ENCODE peak calls at places on chromosomes 16 and 17, in nine cellular contexts. A is PC-3, D is fibroblast of lung, K is stomach, R is upper lobe of right lung, P is gastrocnemius medialis, W is A549, E is IMR-90, V is trophoblast cell. Y is an unnamed sample.

GRCh38 chr16:81715358-81716196 is 63.5 kb upstream of the PLCG2 start:
- DNase-seq in A (no peak), D (no peak), K (no peak), R (no peak), P (no peak), W (no peak), E (no peak), V (no peak), Y (peak; percentile 6)

GRCh38 chr17:64165347-64165746 is 35.4 kb upstream of the ERN1 start:
- DNase-seq in A (no peak), D (no peak), K (no peak), R (no peak), P (no peak), W (no peak), E (no peak), V (no peak), Y (no peak)

GRCh38 chr16:57976331-57976796 is 5.4 kb upstream of the CNGB1 start:
- DNase-seq in A (no peak), D (no peak), K (no peak), R (no peak), P (no peak), W (no peak), E (no peak), V (no peak), Y (peak; percentile 35)

GRCh38 chr17:67055811-67056745 is 11.7 kb downstream of the CACNG1 start:
- DNase-seq in A (no peak), D (no peak), K (no peak), R (no peak), P (peak; percentile 72), W (no peak), E (no peak), V (no peak), Y (no peak)

GRCh38 chr17:42233148-42233547 is 38.9 kb upstream of the GHDC start:
- DNase-seq in A (no peak), D (no peak), K (no peak), R (no peak), P (no peak), W (no peak), E (peak; percentile 65), V (peak; percentile 47), Y (no peak)

GRCh38 chr17:50056217-50056960 is 479 bp downstream of the ITGA3 start:
- DNase-seq in A (peak; percentile 67), D (peak; percentile 65), K (peak; percentile 76), R (peak; percentile 86), P (peak; percentile 66), W (no peak), E (peak; percentile 69), V (peak; percentile 89), Y (peak; percentile 88)

GRCh38 chr17:731943-732787 is at the start of gene TLCD3A:
- DNase-seq in A (peak; percentile 55), D (peak; percentile 66), K (peak; percentile 87), R (peak; percentile 92), P (peak; percentile 45), W (peak; percentile 82), E (peak; percentile 55), V (peak; percentile 35), Y (peak; percentile 84)

GRCh38 chr17:55286681-55287589 is 22.2 kb downstream of the HLF start:
- DNase-seq in A (peak; percentile 17), D (peak; percentile 25), K (peak; percentile 78), R (no peak), P (no peak), W (peak; percentile 74), E (peak; percentile 42), V (no peak), Y (no peak)

GRCh38 chr16:4511441-4512082 is 27.0 kb downstream of the CDIP1 start:
- DNase-seq in A (peak; percentile 44), D (peak; percentile 50), K (peak; percentile 73), R (no peak), P (no peak), W (peak; percentile 80), E (peak; percentile 39), V (no peak), Y (no peak)

GRCh38 chr16:66900721-66901441 is 17.8 kb downstream of the CDH16 start:
- DNase-seq in A (no peak), D (no peak), K (no peak), R (no peak), P (peak; percentile 97), W (no peak), E (no peak), V (no peak), Y (peak; percentile 91)

GRCh38 chr16:65959978-65960377 is 406.5 kb upstream of the CDH5 start:
- DNase-seq in A (no peak), D (no peak), K (no peak), R (no peak), P (no peak), W (no peak), E (no peak), V (no peak), Y (no peak)

GRCh38 chr17:77107506-77108433 is 33.0 kb upstream of the SEC14L1 start:
- DNase-seq in A (no peak), D (no peak), K (no peak), R (no peak), P (no peak), W (no peak), E (peak; percentile 39), V (no peak), Y (no peak)
- H3K27ac ChIP-seq in A (no peak overlapping the region), D (no peak overlapping the region), K (peak overlapping the region; percentile 73), R (no peak overlapping the region), P (peak overlapping the region; percentile 81), W (no peak overlapping the region), E (no peak overlapping the region), V (no peak overlapping the region), Y (peak overlapping the region; percentile 18)

GRCh38 chr16:11978080-11978479 is 1.5 kb downstream of the SNX29 start:
- DNase-seq in A (no peak), D (no peak), K (no peak), R (no peak), P (no peak), W (no peak), E (no peak), V (no peak), Y (no peak)
- H3K4me1 ChIP-seq in A (peaks cover 5% of the 10 kb centered on the region), D (no peaks in the 10 kb centered on the region), K (peaks cover 21% of the 10 kb centered on the region), R (peaks cover 20% of the 10 kb centered on the region), P (peaks cover 24% of the 10 kb centered on the region), W (peaks cover 8% of the 10 kb centered on the region), E (peaks cover 3% of the 10 kb centered on the region), V (peaks cover 3% of the 10 kb centered on the region), Y (peaks cover 9% of the 10 kb centered on the region)

GRCh38 chr16:35543486-35543885 is 2084.1 kb downstream of the TP53TG3F start:
- DNase-seq in A (no peak), D (no peak), K (no peak), R (no peak), P (no peak), W (no peak), E (no peak), V (no peak), Y (no peak)
- H3K9me3 ChIP-seq in A (no peaks in the 10 kb centered on the region), D (no peaks in the 10 kb centered on the region), K (peaks cover 27% of the 10 kb centered on the region), R (no peaks in the 10 kb centered on the region), P (no peaks in the 10 kb centered on the region), W (no peaks in the 10 kb centered on the region), E (peaks cover 4% of the 10 kb centered on the region), V (peaks cover 18% of the 10 kb centered on the region), Y (no peaks in the 10 kb centered on the region)

GRCh38 chr17:80969030-80969673 is 22.5 kb upstream of the CHMP6 start:
- DNase-seq in A (no peak), D (no peak), K (no peak), R (no peak), P (no peak), W (no peak), E (no peak), V (no peak), Y (peak; percentile 76)

GRCh38 chr17:80968602-80969029 is 23.0 kb upstream of the CHMP6 start:
- DNase-seq in A (no peak), D (peak; percentile 32), K (no peak), R (no peak), P (no peak), W (no peak), E (peak; percentile 49), V (no peak), Y (no peak)

GRCh38 chr17:80970762-80971703 is 20.6 kb upstream of the CHMP6 start:
- DNase-seq in A (no peak), D (no peak), K (no peak), R (no peak), P (no peak), W (no peak), E (no peak), V (no peak), Y (no peak)

GRCh38 chr17:80969674-80970043 is 22.0 kb upstream of the CHMP6 start:
- DNase-seq in A (no peak), D (no peak), K (no peak), R (no peak), P (no peak), W (no peak), E (no peak), V (no peak), Y (peak; percentile 54)

GRCh38 chr17:80970044-80970761 is 21.4 kb upstream of the CHMP6 start:
- DNase-seq in A (peak; percentile 57), D (peak; percentile 27), K (peak; percentile 39), R (no peak), P (peak; percentile 62), W (peak; percentile 75), E (no peak), V (no peak), Y (no peak)
- H3K27ac ChIP-seq in A (no peak overlapping the region), D (no peak overlapping the region), K (no peak overlapping the region), R (no peak overlapping the region), P (peak overlapping the region; percentile 5), W (no peak overlapping the region), E (no peak overlapping the region), V (no peak overlapping the region), Y (no peak overlapping the region)

DNA sequence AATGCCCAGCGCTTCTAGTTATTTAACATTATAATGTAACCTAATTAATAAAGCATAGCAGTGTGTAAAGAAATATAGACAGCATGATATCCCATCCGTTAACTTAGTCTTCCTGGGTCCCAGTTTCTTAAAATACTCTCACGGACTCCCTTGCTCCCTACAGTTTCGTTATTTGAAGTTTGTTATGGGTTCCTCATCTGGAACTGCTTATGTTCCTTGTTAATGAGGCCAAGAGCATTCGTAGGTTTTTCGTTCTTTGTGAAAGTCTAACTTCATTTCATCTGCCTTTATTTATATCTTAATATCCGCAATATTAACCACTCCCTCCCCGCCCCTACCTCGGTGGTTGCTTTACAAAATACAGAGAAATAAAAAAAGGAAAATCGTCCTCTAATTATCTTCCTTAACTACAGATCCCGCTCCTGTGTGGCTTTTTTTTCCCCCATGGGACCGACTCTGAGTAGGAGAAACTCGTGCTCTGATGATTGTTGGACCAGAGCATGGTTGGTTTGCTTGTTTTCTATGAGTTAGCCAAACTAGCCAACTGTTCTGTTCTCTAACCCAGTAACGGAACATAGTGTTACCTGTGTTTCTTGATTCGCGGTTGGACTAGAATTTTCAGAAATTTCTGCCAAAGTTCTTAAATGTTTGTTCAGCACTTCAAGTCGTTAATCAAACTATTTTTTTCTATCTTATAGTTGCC is 873 bp downstream of the ADPRM start:
- DNase-seq in A (peak; percentile 3), D (peak; percentile 29), K (no peak), R (no peak), P (peak; percentile 23), W (peak; percentile 17), E (peak; percentile 10), V (no peak), Y (no peak)
- H3K4me1 ChIP-seq in A (peaks cover 12% of the 10 kb centered on the region), D (peaks cover 4% of the 10 kb centered on the region), K (peaks cover 25% of the 10 kb centered on the region), R (peaks cover 30% of the 10 kb centered on the region), P (peaks cover 38% of the 10 kb centered on the region), W (peaks cover 15% of the 10 kb centered on the region), E (peaks cover 2% of the 10 kb centered on the region), V (no peaks in the 10 kb centered on the region), Y (peaks cover 10% of the 10 kb centered on the region)

DNA sequence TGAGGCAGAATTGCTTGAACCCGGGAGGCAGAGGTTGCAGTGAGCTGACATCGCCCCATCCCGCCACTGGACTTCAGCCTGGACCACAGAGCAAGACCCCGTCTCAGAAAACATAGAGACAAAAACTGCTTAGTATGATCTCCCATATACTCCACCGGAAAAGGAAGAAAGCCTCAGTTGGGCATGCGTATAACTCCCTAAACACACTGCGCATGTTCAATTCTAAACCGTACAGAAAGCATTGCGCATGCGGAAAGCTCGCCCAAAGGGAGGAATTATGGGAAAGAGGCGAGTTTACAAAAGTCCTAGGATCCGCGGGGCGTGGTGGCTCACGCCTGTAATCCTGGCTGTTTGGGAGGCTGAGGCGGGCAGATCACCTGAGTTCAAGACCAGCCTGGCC is 312.7 kb upstream of the ERCC4 start:
- DNase-seq in A (no peak), D (no peak), K (no peak), R (no peak), P (no peak), W (no peak), E (no peak), V (no peak), Y (no peak)
- H3K9me3 ChIP-seq in A (no peaks in the 10 kb centered on the region), D (no peaks in the 10 kb centered on the region), K (peaks cover 15% of the 10 kb centered on the region), R (no peaks in the 10 kb centered on the region), P (no peaks in the 10 kb centered on the region), W (no peaks in the 10 kb centered on the region), E (peaks cover 9% of the 10 kb centered on the region), V (peaks cover 3% of the 10 kb centered on the region), Y (no peaks in the 10 kb centered on the region)